ENCODE peak calls at places on chromosome 13, in four cellular contexts. T, A, O and M are unnamed samples.

GRCh38 chr13:84137292-84137691 is 255.0 kb upstream of the SLITRK1 start:
- DNase-seq in T (no peak), A (no peak), O (no peak), M (no peak)

GRCh38 chr13:37074703-37075102 is 15.2 kb upstream of the SUPT20H start:
- DNase-seq in A (peak), O (no peak), T (no peak), M (no peak)

GRCh38 chr13:107644136-107644535 is 571.2 kb downstream of the LIG4 start:
- DNase-seq in T (no peak), O (no peak), A (no peak), M (no peak)

GRCh38 chr13:84570831-84571230 is 688.6 kb upstream of the SLITRK1 start:
- DNase-seq in T (no peak), A (no peak), O (no peak), M (no peak)

GRCh38 chr13:99663908-99664307 is 162.6 kb downstream of the TM9SF2 start:
- DNase-seq in T (no peak), A (no peak), O (no peak), M (no peak)

GRCh38 chr13:86725105-86725504 is 925.9 kb upstream of the SLITRK6 start:
- DNase-seq in T (no peak), O (no peak), A (no peak), M (no peak)

GRCh38 chr13:27920677-27921420 is 1.0 kb downstream of the PDX1 start:
- DNase-seq in O (no peak), A (no peak), T (no peak), M (peak)

GRCh38 chr13:97366172-97366688 is 67.7 kb upstream of the RAP2A start:
- DNase-seq in O (no peak), A (no peak), T (no peak), M (no peak)

GRCh38 chr13:24043590-24044350 is 116.8 kb upstream of the SPATA13 start:
- DNase-seq in A (no peak), T (no peak), O (no peak), M (no peak)

GRCh38 chr13:48532146-48532472 is 771 bp downstream of the RCBTB2 start:
- DNase-seq in O (no peak), A (no peak), T (no peak), M (no peak)

GRCh38 chr13:75319244-75319643 is 162.7 kb downstream of the TBC1D4 start:
- DNase-seq in A (no peak), T (peak), O (no peak), M (peak)

GRCh38 chr13:25860862-25861261 is 191.0 kb downstream of the SHISA2 start:
- DNase-seq in A (no peak), T (no peak), O (no peak), M (no peak)

GRCh38 chr13:39244561-39245230 is 206.4 kb downstream of the NHLRC3 start:
- DNase-seq in A (no peak), O (no peak), T (no peak), M (no peak)

GRCh38 chr13:37107868-37108267 is 2.4 kb upstream of the CSNK1A1L start:
- DNase-seq in A (no peak), O (no peak), T (no peak), M (no peak)

GRCh38 chr13:112983428-112984196 is 14.6 kb downstream of the MCF2L start:
- DNase-seq in T (peak), A (no peak), O (peak), M (peak)

GRCh38 chr13:44396295-44396962 is 22.8 kb downstream of the SERP2 start:
- DNase-seq in T (no peak), O (no peak), A (no peak), M (no peak)

GRCh38 chr13:29594710-29595379 is 643 bp downstream of the SLC7A1 start:
- DNase-seq in T (no peak), A (no peak), O (peak), M (peak)

GRCh38 chr13:27924529-27925141 is 4.8 kb downstream of the PDX1 start:
- DNase-seq in O (no peak), A (no peak), T (no peak), M (no peak)

GRCh38 chr13:49441846-49442245 is 2.0 kb downstream of the CAB39L start:
- DNase-seq in O (no peak), A (no peak), T (no peak), M (no peak)

GRCh38 chr13:99614465-99614885 is 113.2 kb downstream of the TM9SF2 start:
- DNase-seq in T (peak), A (no peak), O (peak), M (peak)

GRCh38 chr13:76647550-76647949 is 238.7 kb downstream of the KCTD12 start:
- DNase-seq in T (no peak), A (no peak), O (no peak), M (no peak)

GRCh38 chr13:100520936-100521765 is 67.4 kb downstream of the GGACT start:
- DNase-seq in T (no peak), A (no peak), O (no peak), M (no peak)

GRCh38 chr13:80131204-80131603 is 209.7 kb downstream of the SPRY2 start:
- DNase-seq in O (no peak), T (no peak), A (no peak), M (peak)

GRCh38 chr13:98775844-98776598 is 23.5 kb upstream of the SLC15A1 start:
- DNase-seq in O (peak), T (peak), A (peak), M (no peak)

GRCh38 chr13:21395953-21396352 is 63.1 kb downstream of the ZDHHC20 start:
- DNase-seq in A (no peak), O (no peak), T (no peak), M (no peak)

GRCh38 chr13:33228645-33229445 is 56.7 kb downstream of the STARD13 start:
- DNase-seq in O (peak), A (peak), T (peak), M (peak)

GRCh38 chr13:77831870-77832269 is 86.8 kb downstream of the EDNRB start:
- DNase-seq in O (no peak), A (no peak), T (no peak), M (no peak)

GRCh38 chr13:62556973-62557372 is 1141.3 kb upstream of the PCDH20 start:
- DNase-seq in T (no peak), A (no peak), O (no peak), M (no peak)

GRCh38 chr13:111559612-111560423 is 239.4 kb downstream of the TEX29 start:
- DNase-seq in A (no peak), T (no peak), O (no peak), M (no peak)

GRCh38 chr13:44819245-44819644 is 170.0 kb downstream of the NUFIP1 start:
- DNase-seq in O (no peak), T (peak), A (peak), M (no peak)

GRCh38 chr13:48588120-48588519 is 55.2 kb upstream of the RCBTB2 start:
- DNase-seq in T (no peak), A (no peak), O (no peak), M (no peak)

GRCh38 chr13:48400090-48400694 is 12.7 kb downstream of the LPAR6 start:
- DNase-seq in O (no peak), T (peak), A (no peak), M (no peak)

GRCh38 chr13:73722120-73722519 is 412.1 kb downstream of the KLF12 start:
- DNase-seq in T (peak), A (peak), O (no peak), M (peak)

GRCh38 chr13:93477238-93477637 is 250.6 kb downstream of the GPC6 start:
- DNase-seq in O (no peak), T (no peak), A (no peak), M (no peak)

GRCh38 chr13:110356362-110356761 is 49.3 kb downstream of the COL4A2 start:
- DNase-seq in O (no peak), T (no peak), A (no peak), M (no peak)

GRCh38 chr13:95524270-95524901 is 28.1 kb upstream of the CLDN10 start:
- DNase-seq in A (no peak), T (no peak), O (no peak), M (no peak)

GRCh38 chr13:41905600-41906254 is 55.2 kb downstream of the VWA8 start:
- DNase-seq in O (peak), T (peak), A (peak), M (peak)

GRCh38 chr13:114035583-114036501 is 62.0 kb upstream of the C13orf46 start:
- DNase-seq in T (no peak), O (no peak), A (no peak), M (peak)
- TF ChIP-seq JUND in T (no peak), O (no peak), A (no peak), M (no peak)

GRCh38 chr13:42996584-42996983 is 4.5 kb upstream of the EPSTI1 start:
- DNase-seq in A (peak), O (no peak), T (peak), M (no peak)
- TF ChIP-seq JUND in A (peak), O (no peak), T (no peak), M (no peak)

DNA sequence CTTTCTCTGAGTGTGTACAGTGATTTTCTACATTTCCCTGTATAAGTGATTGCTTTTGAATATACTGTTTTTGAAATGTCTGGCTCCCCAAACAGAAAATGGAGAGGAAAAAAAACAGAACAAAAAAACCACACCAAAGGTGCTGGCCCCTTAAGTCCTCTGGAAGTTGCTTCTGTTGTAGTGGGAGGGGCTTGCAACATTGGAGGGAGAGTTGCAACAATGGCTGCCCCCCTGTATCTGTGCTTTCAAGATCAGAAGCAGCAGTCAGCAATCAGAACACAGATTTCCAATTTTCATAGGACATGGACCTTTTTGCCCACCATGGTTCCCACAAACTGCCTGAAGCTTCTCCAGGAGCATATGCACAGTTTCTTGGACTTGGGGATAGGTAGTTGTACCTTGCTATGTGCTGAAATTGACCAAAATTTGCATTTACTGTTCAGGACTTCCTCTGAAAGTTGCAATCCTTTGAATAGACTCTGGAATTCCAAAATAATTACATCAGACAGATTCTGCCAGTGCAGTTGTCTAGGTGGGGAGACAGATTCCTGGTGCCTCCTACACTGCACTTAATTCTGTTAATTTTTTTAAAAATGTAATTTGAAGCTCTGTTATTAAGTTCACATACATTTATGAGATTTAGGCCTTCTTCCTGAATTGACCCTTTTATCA is 13.8 kb downstream of the BIVM start:
- DNase-seq in O (peak), T (no peak), A (no peak), M (no peak)
- TF ChIP-seq JUND in O (no peak), T (no peak), A (no peak), M (no peak)

DNA sequence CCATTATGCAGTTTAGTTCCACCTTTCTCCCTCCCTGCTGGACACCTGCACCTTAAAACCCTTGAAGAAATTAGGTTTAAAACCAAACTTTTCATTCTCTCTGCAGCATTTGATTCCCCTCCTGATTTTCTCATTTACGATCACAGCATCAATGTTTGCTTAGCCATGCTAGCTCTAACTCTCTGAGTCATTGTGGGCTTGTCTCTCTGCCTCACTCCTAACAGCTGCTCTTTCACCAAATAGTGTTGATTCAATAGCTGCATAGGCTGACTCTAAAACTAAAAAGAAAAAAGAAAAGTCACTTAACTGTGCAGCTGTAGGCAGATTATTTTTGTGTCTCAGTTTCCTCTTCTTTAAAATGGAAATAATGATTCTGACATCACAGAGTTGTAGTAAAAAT is 1124.9 kb downstream of the DIAPH3 start:
- DNase-seq in A (no peak), T (no peak), O (no peak), M (no peak)
- TF ChIP-seq JUND in A (no peak), T (no peak), O (no peak), M (no peak)